ENCODE peak calls at places on chromosomes 11 and 22, in five cellular contexts. D is RWPE1, P is SK-MEL-5, U is endothelial cell, R is NAMALWA. N is an unnamed sample.
A peak's percentile ranks its signal among the peaks of the same experiment; 100 is the strongest.

GRCh38 chr22:45094826-45095225 is 68.9 kb upstream of the NUP50 start:
- DNase-seq in D (no peak), P (no peak), U (no peak), R (no peak), N (no peak)

GRCh38 chr11:79678780-79679468 is 238.1 kb upstream of the TENM4 start:
- DNase-seq in D (no peak), P (no peak), U (no peak), R (no peak), N (no peak)

GRCh38 chr11:32893947-32894827 is 1.6 kb downstream of the QSER1 start:
- DNase-seq in D (peak; percentile 80), P (peak; percentile 48), U (peak; percentile 22), R (peak; percentile 81), N (peak; percentile 33)

GRCh38 chr22:36544107-36544620 is 15.2 kb upstream of the EIF3D start:
- DNase-seq in D (no peak), P (no peak), U (no peak), R (no peak), N (no peak)

GRCh38 chr11:15826008-15826650 is 530.2 kb downstream of the SOX6 start:
- DNase-seq in D (no peak), P (no peak), U (no peak), R (no peak), N (no peak)

GRCh38 chr11:118912742-118913410 is 12.8 kb downstream of the BCL9L start:
- DNase-seq in D (no peak), P (no peak), U (no peak), R (no peak), N (no peak)

GRCh38 chr11:114257621-114258558 is 38.3 kb upstream of the NNMT start:
- DNase-seq in D (no peak), P (no peak), U (no peak), R (no peak), N (no peak)

GRCh38 chr11:46281374-46281831 is 3.9 kb downstream of the CREB3L1 start:
- DNase-seq in D (no peak), P (no peak), U (peak; percentile 12), R (peak; percentile 28), N (no peak)

GRCh38 chr11:5722622-5723021 is 13.6 kb upstream of the OR56B1 start:
- DNase-seq in D (no peak), P (no peak), U (no peak), R (no peak), N (no peak)

GRCh38 chr22:20843501-20843900 is 15.1 kb downstream of the PI4KA start:
- DNase-seq in D (no peak), P (no peak), U (no peak), R (no peak), N (no peak)

GRCh38 chr11:45652781-45653180 is 12.6 kb downstream of the CHST1 start:
- DNase-seq in D (no peak), P (no peak), U (no peak), R (no peak), N (no peak)

GRCh38 chr22:31400023-31400397 is 606 bp downstream of the DRG1 start:
- DNase-seq in D (no peak), P (peak; percentile 5), U (no peak), R (no peak), N (peak; percentile 27)

GRCh38 chr22:35995772-35996171 is 32.9 kb downstream of the RBFOX2 start:
- DNase-seq in D (peak; percentile 9), P (no peak), U (no peak), R (no peak), N (peak; percentile 76)